ENCODE peak calls at places on chromosome 2, in eight cellular contexts. One of them, this sample, is unnamed.

GRCh38 chr2:55489467-55490062 is 30.0 kb upstream of the CFAP36 start:
- DNase-seq in AML-193: no peak
- DNase-seq in ACHN: no peak
- DNase-seq in frontal cortex: no peak
- DNase-seq in T-helper 9 cell: no peak
- DNase-seq in cardiac fibroblast: no peak
- DNase-seq in T-helper 1 cell: no peak
- DNase-seq in Calu3: no peak
- DNase-seq in this sample: no peak

GRCh38 chr2:233381013-233381995 is 27.0 kb downstream of the DGKD start:
- DNase-seq in AML-193: peak
- DNase-seq in ACHN: no peak
- DNase-seq in frontal cortex: no peak
- DNase-seq in T-helper 9 cell: no peak
- DNase-seq in cardiac fibroblast: no peak
- DNase-seq in T-helper 1 cell: no peak
- DNase-seq in Calu3: no peak
- DNase-seq in this sample: no peak

GRCh38 chr2:71524476-71524875 is 71.1 kb downstream of the DYSF start:
- DNase-seq in AML-193: no peak
- DNase-seq in ACHN: no peak
- DNase-seq in frontal cortex: no peak
- DNase-seq in T-helper 9 cell: no peak
- DNase-seq in cardiac fibroblast: no peak
- DNase-seq in T-helper 1 cell: no peak
- DNase-seq in Calu3: no peak
- DNase-seq in this sample: no peak

GRCh38 chr2:126656311-126657145 is 570 bp downstream of the GYPC start:
- DNase-seq in AML-193: peak
- DNase-seq in ACHN: peak
- DNase-seq in frontal cortex: peak
- DNase-seq in T-helper 9 cell: peak
- DNase-seq in cardiac fibroblast: peak
- DNase-seq in T-helper 1 cell: peak
- DNase-seq in Calu3: no peak
- DNase-seq in this sample: peak

GRCh38 chr2:66489433-66489832 is 54.5 kb downstream of the MEIS1 start:
- DNase-seq in AML-193: no peak
- DNase-seq in ACHN: no peak
- DNase-seq in frontal cortex: no peak
- DNase-seq in T-helper 9 cell: no peak
- DNase-seq in cardiac fibroblast: no peak
- DNase-seq in T-helper 1 cell: no peak
- DNase-seq in Calu3: no peak
- DNase-seq in this sample: no peak

GRCh38 chr2:157055660-157056199 is 201.8 kb upstream of the GALNT5 start:
- DNase-seq in AML-193: peak
- DNase-seq in ACHN: peak
- DNase-seq in frontal cortex: peak
- DNase-seq in T-helper 9 cell: no peak
- DNase-seq in cardiac fibroblast: peak
- DNase-seq in T-helper 1 cell: no peak
- DNase-seq in Calu3: peak
- DNase-seq in this sample: no peak

GRCh38 chr2:231169475-231169874 is 29.0 kb upstream of the ARMC9 start:
- DNase-seq in AML-193: no peak
- DNase-seq in ACHN: no peak
- DNase-seq in frontal cortex: no peak
- DNase-seq in T-helper 9 cell: no peak
- DNase-seq in cardiac fibroblast: no peak
- DNase-seq in T-helper 1 cell: no peak
- DNase-seq in Calu3: no peak
- DNase-seq in this sample: no peak

GRCh38 chr2:86622878-86623548 is 652 bp downstream of the RNF103 start:
- DNase-seq in AML-193: no peak
- DNase-seq in ACHN: no peak
- DNase-seq in frontal cortex: peak
- DNase-seq in T-helper 9 cell: peak
- DNase-seq in cardiac fibroblast: no peak
- DNase-seq in T-helper 1 cell: peak
- DNase-seq in Calu3: peak
- DNase-seq in this sample: peak

GRCh38 chr2:105665480-105665879 is 79.2 kb upstream of the NCK2 start:
- DNase-seq in AML-193: no peak
- DNase-seq in ACHN: no peak
- DNase-seq in frontal cortex: no peak
- DNase-seq in T-helper 9 cell: no peak
- DNase-seq in cardiac fibroblast: no peak
- DNase-seq in T-helper 1 cell: no peak
- DNase-seq in Calu3: no peak
- DNase-seq in this sample: no peak

GRCh38 chr2:170827841-170828532 is 11.3 kb downstream of the GAD1 start:
- DNase-seq in AML-193: no peak
- DNase-seq in ACHN: no peak
- DNase-seq in frontal cortex: no peak
- DNase-seq in T-helper 9 cell: no peak
- DNase-seq in cardiac fibroblast: no peak
- DNase-seq in T-helper 1 cell: no peak
- DNase-seq in Calu3: no peak
- DNase-seq in this sample: no peak

GRCh38 chr2:181575024-181575649 is 81.8 kb downstream of the CERKL start:
- DNase-seq in AML-193: no peak
- DNase-seq in ACHN: no peak
- DNase-seq in frontal cortex: no peak
- DNase-seq in T-helper 9 cell: no peak
- DNase-seq in cardiac fibroblast: no peak
- DNase-seq in T-helper 1 cell: no peak
- DNase-seq in Calu3: no peak
- DNase-seq in this sample: no peak

GRCh38 chr2:47129191-47129711 is 25.9 kb downstream of the STPG4 start:
- DNase-seq in AML-193: no peak
- DNase-seq in ACHN: no peak
- DNase-seq in frontal cortex: no peak
- DNase-seq in T-helper 9 cell: no peak
- DNase-seq in cardiac fibroblast: no peak
- DNase-seq in T-helper 1 cell: no peak
- DNase-seq in Calu3: no peak
- DNase-seq in this sample: no peak